ENCODE peak calls at places on chromosomes 3 and 15, in nine cellular contexts. V is Ammon's horn; H is GM20000; O is IMR-90; W is ACHN; Z is glutamatergic neuron; S is cardiac muscle cell; T is stimulated activated CD8-positive, alpha-beta memory T cell treated with anti-CD3 and anti-CD28 coated beads, Interleukin-2, amount 100 ng/mL, for 48 hours; L is epithelial cell of esophagus. X is an unnamed sample.

GRCh38 chr3:10517616-10518015 is 12.2 kb upstream of the ATP2B2 start:
- DNase-seq in O (no peak), V (no peak), Z (no peak), H (no peak), L (no peak), W (no peak), S (no peak), T (no peak), X (no peak)

GRCh38 chr15:99426431-99427105 is 139.2 kb upstream of the MEF2A start:
- DNase-seq in T (no peak), H (no peak), V (no peak), L (no peak), O (no peak), S (no peak), W (no peak), Z (peak; percentile 24), X (peak; percentile 31)

GRCh38 chr3:133277813-133278212 is 122.0 kb upstream of the BFSP2 start:
- DNase-seq in V (no peak), T (no peak), S (peak; percentile 43), H (no peak), O (peak; percentile 57), Z (no peak), L (peak; percentile 40), W (no peak), X (no peak)

GRCh38 chr3:124942613-124943012 is 8.1 kb upstream of the MUC13 start:
- DNase-seq in V (no peak), W (no peak), O (no peak), H (no peak), T (no peak), L (no peak), S (no peak), Z (no peak), X (no peak)

GRCh38 chr15:72859023-72859756 is 75.6 kb upstream of the ADPGK start:
- DNase-seq in L (no peak), H (no peak), V (peak; percentile 79), W (no peak), Z (no peak), O (no peak), T (no peak), S (no peak), X (no peak)

GRCh38 chr3:31009881-31010280 is 115.4 kb upstream of the GADL1 start:
- DNase-seq in W (no peak), Z (no peak), V (no peak), S (no peak), T (no peak), H (no peak), O (no peak), L (peak; percentile 51), X (no peak)

GRCh38 chr15:99635794-99636193 is 70.0 kb downstream of the MEF2A start:
- DNase-seq in H (peak; percentile 7), O (no peak), L (peak; percentile 94), W (no peak), V (no peak), S (no peak), T (no peak), Z (no peak), X (no peak)

GRCh38 chr3:57184516-57184915 is 15.3 kb downstream of the HESX1 start:
- DNase-seq in L (no peak), T (no peak), Z (no peak), O (no peak), S (peak; percentile 6), V (no peak), W (no peak), H (no peak), X (no peak)

GRCh38 chr3:133926736-133927542 is 31.3 kb upstream of the RAB6B start:
- DNase-seq in T (no peak), S (no peak), O (no peak), H (no peak), Z (no peak), V (no peak), L (no peak), W (no peak), X (no peak)

GRCh38 chr3:156691920-156692319 is 17.5 kb downstream of the TIPARP start:
- DNase-seq in T (no peak), L (peak; percentile 45), H (no peak), O (peak; percentile 89), W (peak; percentile 32), Z (no peak), S (peak; percentile 61), V (no peak), X (no peak)

GRCh38 chr15:77870195-77871065 is 207.1 kb downstream of the TBC1D2B start:
- DNase-seq in Z (peak; percentile 89), T (peak; percentile 38), W (peak; percentile 60), S (peak; percentile 69), H (peak; percentile 72), V (peak; percentile 68), O (peak; percentile 53), L (peak; percentile 69), X (peak; percentile 59)

GRCh38 chr15:90362936-90363212 is 10.8 kb downstream of the ZNF774 start:
- DNase-seq in W (peak; percentile 39), H (no peak), T (no peak), S (peak; percentile 91), L (peak; percentile 72), O (peak; percentile 92), Z (no peak), V (peak; percentile 55), X (no peak)

GRCh38 chr3:122691195-122691594 is 10.6 kb downstream of the PARP14 start:
- DNase-seq in S (peak; percentile 54), O (peak; percentile 87), V (no peak), L (peak; percentile 82), H (peak; percentile 34), T (no peak), W (peak; percentile 80), Z (no peak), X (no peak)

GRCh38 chr15:77697893-77698292 is 65.2 kb upstream of the LINGO1 start:
- DNase-seq in O (no peak), L (no peak), Z (no peak), H (no peak), S (no peak), V (peak; percentile 21), T (no peak), W (no peak), X (no peak)

GRCh38 chr3:63228677-63229076 is 49.4 kb upstream of the SYNPR start:
- DNase-seq in H (peak; percentile 5), V (peak; percentile 31), S (peak; percentile 49), L (peak; percentile 52), O (peak; percentile 12), W (peak; percentile 46), T (no peak), Z (no peak), X (no peak)

GRCh38 chr3:146528954-146529353 is 15.5 kb downstream of the PLSCR1 start:
- DNase-seq in O (peak; percentile 79), W (no peak), T (no peak), H (no peak), V (no peak), S (no peak), L (no peak), Z (no peak), X (no peak)

GRCh38 chr15:42031211-42031915 is 10.5 kb upstream of the PLA2G4E start:
- DNase-seq in H (no peak), Z (no peak), O (no peak), S (peak; percentile 18), V (no peak), W (no peak), T (no peak), L (peak; percentile 88), X (no peak)

GRCh38 chr3:14175383-14176037 is 2.9 kb downstream of the XPC start:
- DNase-seq in T (peak; percentile 3), L (no peak), H (peak; percentile 51), V (no peak), O (peak; percentile 25), Z (no peak), W (no peak), S (peak; percentile 7), X (no peak)

GRCh38 chr3:155185623-155186022 is 105.5 kb downstream of the MME start:
- DNase-seq in W (no peak), L (peak; percentile 7), O (peak; percentile 75), V (no peak), T (no peak), H (no peak), S (peak; percentile 67), Z (no peak), X (no peak)

GRCh38 chr15:31465083-31465955 is 138.7 kb downstream of the KLF13 start:
- DNase-seq in T (no peak), L (peak; percentile 98), H (no peak), Z (no peak), O (no peak), S (no peak), V (no peak), W (no peak), X (no peak)

GRCh38 chr3:48432411-48433371 is 2.8 kb upstream of the PLXNB1 start:
- DNase-seq in W (peak; percentile 24), V (no peak), H (no peak), T (no peak), O (peak; percentile 14), Z (no peak), L (peak; percentile 95), S (no peak), X (peak; percentile 26)

GRCh38 chr15:82919231-82919886 is 33.2 kb downstream of the HOMER2 start:
- DNase-seq in S (no peak), H (no peak), V (no peak), O (no peak), L (peak; percentile 96), T (no peak), Z (no peak), W (no peak), X (peak; percentile 57)

GRCh38 chr15:50262533-50262932 is 3.0 kb downstream of the HDC start:
- DNase-seq in V (no peak), Z (no peak), S (no peak), O (no peak), T (peak; percentile 43), L (no peak), H (peak; percentile 19), W (no peak), X (no peak)